ENCODE peak calls at places on chromosomes 2 and 18, in five cellular contexts. D is skeletal muscle cell, H is tibial nerve, P is lower leg skin, S is neural progenitor cell. Z is an unnamed sample.

GRCh38 chr2:45813003-45813601 is 161.6 kb downstream of the PRKCE start:
- DNase-seq in S (peak; percentile 29), H (no peak), D (no peak), P (no peak), Z (no peak)

GRCh38 chr2:241494311-241494908 is 14.0 kb downstream of the STK25 start:
- DNase-seq in P (no peak), D (no peak), H (no peak), S (no peak), Z (no peak)

GRCh38 chr2:67851946-67852345 is 210.9 kb downstream of the C1D start:
- DNase-seq in S (no peak), D (no peak), H (no peak), P (no peak), Z (no peak)

GRCh38 chr2:88069117-88069516 is 1.5 kb downstream of the SMYD1 start:
- DNase-seq in H (no peak), D (no peak), S (no peak), P (no peak), Z (no peak)

GRCh38 chr18:49076767-49077166 is 126.0 kb upstream of the SMAD7 start:
- DNase-seq in H (no peak), S (no peak), P (no peak), D (no peak), Z (no peak)

GRCh38 chr2:169823996-169824372 is 721 bp downstream of the METTL5 start:
- DNase-seq in P (no peak), D (no peak), H (no peak), S (no peak), Z (no peak)

GRCh38 chr18:13369756-13370510 is 151.4 kb downstream of the LDLRAD4 start:
- DNase-seq in D (no peak), P (no peak), S (no peak), H (no peak), Z (peak; percentile 29)

GRCh38 chr2:45774688-45775244 is 123.3 kb downstream of the PRKCE start:
- DNase-seq in P (no peak), H (no peak), D (no peak), S (no peak), Z (no peak)

GRCh38 chr2:53460347-53460746 is 307.3 kb upstream of the CHAC2 start:
- DNase-seq in H (no peak), S (no peak), D (no peak), P (no peak), Z (no peak)

GRCh38 chr2:166451451-166451850 is 42.6 kb downstream of the SCN7A start:
- DNase-seq in S (no peak), H (no peak), P (no peak), D (peak; percentile 18), Z (no peak)

GRCh38 chr2:209771474-209772292 is at the start of gene UNC80:
- DNase-seq in D (peak; percentile 13), S (peak; percentile 94), P (no peak), H (no peak), Z (peak; percentile 95)

GRCh38 chr2:236558999-236559978 is 10.3 kb upstream of the ACKR3 start:
- DNase-seq in D (no peak), H (no peak), P (no peak), S (no peak), Z (no peak)

GRCh38 chr2:190677255-190677654 is 28.4 kb downstream of the NAB1 start:
- DNase-seq in H (no peak), P (no peak), S (no peak), D (no peak), Z (no peak)

GRCh38 chr2:190679391-190679790 is 30.5 kb downstream of the NAB1 start:
- DNase-seq in H (no peak), S (no peak), P (no peak), D (no peak), Z (no peak)

GRCh38 chr2:190678444-190679162 is 29.7 kb downstream of the NAB1 start:
- DNase-seq in D (no peak), H (no peak), P (no peak), S (no peak), Z (peak; percentile 53)

GRCh38 chr2:190682168-190682567 is 33.3 kb downstream of the NAB1 start:
- DNase-seq in D (no peak), P (no peak), H (no peak), S (no peak), Z (no peak)

DNA sequence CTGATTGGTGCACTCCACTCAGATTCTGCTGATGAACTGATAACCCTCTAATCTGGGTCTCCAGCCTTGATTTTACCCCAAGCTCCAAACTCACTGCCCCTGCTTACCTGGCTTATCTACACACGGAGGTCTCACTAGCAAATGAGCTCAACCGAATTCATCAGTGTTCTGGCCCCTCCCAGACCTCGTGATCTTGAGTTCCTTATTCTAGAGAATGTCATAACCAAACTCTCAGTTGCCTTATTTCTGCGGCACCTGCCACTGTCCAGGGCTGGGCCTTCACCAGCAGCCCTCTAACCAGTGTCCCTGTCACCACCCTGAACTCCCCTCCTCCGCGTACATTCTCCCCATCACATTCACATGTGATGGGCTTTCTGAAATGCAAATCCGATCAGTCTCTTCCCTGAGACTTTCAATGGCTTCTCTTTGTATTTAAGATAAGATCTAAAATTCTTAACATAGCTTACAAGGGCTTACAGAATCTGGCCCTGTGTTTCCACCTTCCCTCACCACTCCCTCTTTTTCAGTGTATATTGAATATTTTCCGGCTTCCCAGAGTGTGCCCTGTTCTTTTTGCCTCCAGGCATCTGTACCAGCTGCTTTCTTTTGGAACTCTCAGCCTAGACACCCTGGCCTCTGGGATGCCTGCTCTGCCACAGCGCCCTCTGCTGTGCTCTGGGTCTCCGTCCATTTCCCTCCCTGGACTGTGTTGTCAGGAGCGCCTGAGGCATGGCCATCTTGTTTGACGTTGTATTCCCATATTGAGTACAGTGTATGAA is 31.1 kb downstream of the NAB1 start:
- DNase-seq in P (peak; percentile 46), H (no peak), S (peak; percentile 76), D (no peak), Z (peak; percentile 93)
- H3K4me3 ChIP-seq in P (no peak overlapping the region), H (no peak overlapping the region), S (no peak overlapping the region), D (no peak overlapping the region), Z (no peak overlapping the region)

DNA sequence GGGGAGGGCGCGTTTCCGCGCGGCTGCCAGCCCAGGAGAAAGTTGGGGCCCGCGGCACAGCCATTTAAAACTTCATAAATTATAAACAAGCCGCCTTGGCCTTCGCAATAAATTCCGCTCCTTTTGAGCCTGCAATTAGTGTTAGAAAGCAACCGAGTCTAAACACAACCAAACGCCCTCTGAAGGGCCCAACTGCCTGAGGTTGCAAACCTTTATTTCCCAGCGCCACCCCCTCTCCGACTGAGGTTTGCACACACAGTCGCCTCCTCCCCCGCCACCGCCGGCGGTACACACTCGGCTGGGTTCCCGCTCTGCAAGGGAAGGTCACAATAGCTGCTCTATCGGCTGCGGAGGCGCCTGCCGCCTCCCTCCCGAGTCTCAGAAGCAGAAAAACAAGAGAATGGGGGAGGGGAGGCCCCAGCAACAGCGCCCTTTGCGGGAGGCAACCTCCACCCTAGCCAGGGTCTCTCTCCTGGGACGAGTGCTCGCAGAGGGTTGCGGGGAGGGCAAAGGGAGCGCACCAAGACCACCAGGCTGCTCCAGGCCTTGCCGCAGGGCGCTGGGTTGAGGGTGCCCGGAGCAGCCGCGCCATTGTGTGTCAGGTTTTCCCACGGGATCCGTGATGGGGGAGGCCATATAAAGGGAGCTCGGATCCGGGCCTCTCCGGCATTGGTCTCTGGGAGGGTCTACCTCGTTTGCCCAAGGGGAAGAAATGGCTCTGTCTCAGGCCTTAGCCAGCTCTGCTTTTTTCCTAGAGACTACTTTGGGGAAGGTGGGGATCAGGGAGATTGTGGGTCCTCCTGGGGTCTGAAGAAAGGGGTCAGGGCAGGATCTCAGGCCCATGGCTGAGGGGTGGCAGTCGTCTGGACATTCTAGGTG is 13.4 kb upstream of the HOXD1 start:
- DNase-seq in D (no peak), H (no peak), P (no peak), S (peak; percentile 85), Z (peak; percentile 89)
- H3K4me3 ChIP-seq in D (no peak overlapping the region), H (no peak overlapping the region), P (no peak overlapping the region), S (peak overlapping the region; percentile 34), Z (peak overlapping the region; percentile 68)

DNA sequence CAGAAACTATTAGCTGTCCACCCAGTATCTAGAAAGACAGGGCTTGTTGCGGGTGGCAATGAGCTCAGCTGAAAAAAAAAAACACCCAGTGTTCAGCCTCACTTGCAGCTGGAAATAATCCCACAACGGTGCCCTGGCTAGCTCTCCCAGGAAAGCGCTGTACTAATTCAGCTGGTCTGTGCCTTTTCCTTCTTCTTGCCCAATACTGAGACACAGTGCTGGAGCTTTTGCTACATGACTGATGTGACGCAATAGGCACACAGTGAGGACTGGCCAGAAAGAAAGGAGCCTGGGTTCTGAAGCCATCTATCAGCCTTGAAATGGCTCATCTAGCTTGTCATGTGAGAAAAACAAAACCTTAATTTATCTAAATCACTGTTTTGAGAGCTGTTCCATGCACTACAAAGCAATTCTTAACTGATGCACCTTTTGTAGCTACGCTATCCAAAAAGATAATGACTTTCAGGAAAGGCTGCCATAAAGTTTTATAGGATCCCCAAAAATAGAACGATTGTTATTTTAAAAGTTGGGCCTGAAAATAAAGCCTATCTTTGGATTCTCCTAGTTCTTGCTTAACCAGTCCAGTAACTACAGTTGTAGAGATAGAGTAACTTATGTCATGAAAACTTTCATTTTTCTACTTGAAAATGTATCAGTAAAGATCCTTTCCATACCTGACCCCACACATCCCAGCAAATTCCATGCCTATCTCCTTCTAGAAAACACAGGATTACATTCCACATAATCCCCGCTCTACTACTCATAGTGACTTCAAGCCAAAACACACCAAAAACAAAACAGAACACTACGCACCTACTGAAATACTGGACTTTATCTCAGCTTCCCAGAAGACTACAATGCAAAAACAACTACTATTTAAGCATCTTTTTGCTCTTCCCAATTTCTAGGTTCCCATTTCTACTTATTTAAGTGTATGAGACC is 15.9 kb downstream of the KIDINS220 start:
- DNase-seq in D (peak; percentile 71), S (no peak), H (peak; percentile 38), P (peak; percentile 70), Z (no peak)
- H3K4me3 ChIP-seq in D (no peak overlapping the region), S (no peak overlapping the region), H (no peak overlapping the region), P (no peak overlapping the region), Z (no peak overlapping the region)

GRCh38 chr2:95296036-95296435 is 1.1 kb upstream of the KCNIP3 start:
- DNase-seq in H (no peak), D (no peak), P (no peak), S (peak; percentile 30), Z (no peak)

GRCh38 chr2:95297639-95298395 is 670 bp downstream of the KCNIP3 start:
- DNase-seq in S (no peak), H (no peak), D (no peak), P (no peak), Z (no peak)

GRCh38 chr2:95295376-95295775 is 1.8 kb upstream of the KCNIP3 start:
- DNase-seq in S (no peak), H (no peak), P (no peak), D (no peak), Z (no peak)

GRCh38 chr2:95298471-95299111 is 1.4 kb downstream of the KCNIP3 start:
- DNase-seq in H (no peak), P (no peak), D (no peak), S (no peak), Z (no peak)

GRCh38 chr2:95297088-95297487 is at the start of gene KCNIP3:
- DNase-seq in S (peak; percentile 52), D (no peak), P (no peak), H (no peak), Z (peak; percentile 70)
- H3K4me3 ChIP-seq in S (no peak within 1 kb of the TSS), D (no peak within 1 kb of the TSS), P (no peak within 1 kb of the TSS), H (no peak within 1 kb of the TSS), Z (no peak within 1 kb of the TSS)

DNA sequence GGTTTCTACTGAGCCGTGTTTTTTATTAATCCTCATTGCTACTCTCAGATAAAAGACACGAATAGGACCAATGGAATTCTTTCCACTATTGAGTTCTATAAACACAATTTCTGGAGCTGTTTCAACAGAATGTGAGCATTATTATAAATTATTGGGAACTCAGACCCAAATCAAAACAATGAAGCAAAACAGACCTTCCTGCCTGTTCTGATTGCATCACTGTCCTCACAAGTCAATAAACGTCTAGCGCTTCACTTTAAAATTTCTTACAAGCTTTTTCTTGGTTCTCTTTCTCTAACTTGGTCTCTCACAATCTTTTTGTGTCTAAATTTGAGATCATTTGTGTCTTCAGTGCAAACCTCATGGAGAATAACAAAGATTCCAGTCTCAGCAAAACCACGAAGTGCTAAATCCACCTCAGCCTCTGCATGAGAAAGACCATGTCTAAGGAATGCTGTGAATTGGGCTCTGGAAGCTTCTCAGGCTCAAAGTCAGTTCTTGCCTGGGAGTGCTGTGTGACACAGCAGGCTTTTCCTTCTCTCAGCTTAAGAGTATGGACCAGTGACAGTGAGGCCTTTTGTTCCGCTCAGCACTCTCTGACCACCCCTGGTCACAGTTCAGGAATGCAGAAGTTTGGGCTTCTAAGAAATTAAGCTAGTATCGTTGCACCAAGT is 22.8 kb downstream of the ARHGAP28 start:
- DNase-seq in H (no peak), D (peak; percentile 49), P (no peak), S (peak; percentile 73), Z (peak; percentile 92)
- H3K4me3 ChIP-seq in H (no peak overlapping the region), D (no peak overlapping the region), P (no peak overlapping the region), S (peak overlapping the region; percentile 4), Z (peak overlapping the region; percentile 47)